ENCODE peak calls at places on chromosome 12, in five cellular contexts. One of them, this sample, is unnamed.

GRCh38 chr12:121530600-121531355 is 50.0 kb downstream of the KDM2B start:
- DNase-seq in heart left ventricle: peak
- DNase-seq in omental fat pad: peak
- DNase-seq in epithelial cell of prostate: peak
- DNase-seq in esophagus squamous epithelium: peak
- DNase-seq in this sample: peak

GRCh38 chr12:94795053-94795452 is 144.7 kb upstream of the TMCC3 start:
- DNase-seq in epithelial cell of prostate: no peak
- DNase-seq in esophagus squamous epithelium: no peak
- DNase-seq in heart left ventricle: no peak
- DNase-seq in omental fat pad: no peak
- DNase-seq in this sample: no peak

GRCh38 chr12:93468008-93468371 is 676 bp downstream of the MRPL42 start:
- DNase-seq in esophagus squamous epithelium: no peak
- DNase-seq in omental fat pad: no peak
- DNase-seq in epithelial cell of prostate: no peak
- DNase-seq in heart left ventricle: no peak
- DNase-seq in this sample: no peak

GRCh38 chr12:96068636-96069035 is 33.2 kb upstream of the LTA4H start:
- DNase-seq in epithelial cell of prostate: no peak
- DNase-seq in omental fat pad: no peak
- DNase-seq in heart left ventricle: no peak
- DNase-seq in esophagus squamous epithelium: no peak
- DNase-seq in this sample: no peak

GRCh38 chr12:69987453-69988102 is 162.6 kb downstream of the MYRFL start:
- DNase-seq in esophagus squamous epithelium: no peak
- DNase-seq in heart left ventricle: no peak
- DNase-seq in omental fat pad: peak
- DNase-seq in epithelial cell of prostate: peak
- DNase-seq in this sample: peak

GRCh38 chr12:89261982-89262381 is 90.3 kb downstream of the DUSP6 start:
- DNase-seq in epithelial cell of prostate: no peak
- DNase-seq in esophagus squamous epithelium: no peak
- DNase-seq in heart left ventricle: no peak
- DNase-seq in omental fat pad: no peak
- DNase-seq in this sample: no peak

GRCh38 chr12:94872007-94872653 is 131.4 kb downstream of the NDUFA12 start:
- DNase-seq in omental fat pad: no peak
- DNase-seq in epithelial cell of prostate: no peak
- DNase-seq in esophagus squamous epithelium: no peak
- DNase-seq in heart left ventricle: no peak
- DNase-seq in this sample: no peak

GRCh38 chr12:82279597-82279996 is 78.6 kb downstream of the CCDC59 start:
- DNase-seq in omental fat pad: no peak
- DNase-seq in esophagus squamous epithelium: no peak
- DNase-seq in heart left ventricle: no peak
- DNase-seq in epithelial cell of prostate: no peak
- DNase-seq in this sample: no peak

GRCh38 chr12:114631242-114631641 is 52.7 kb downstream of the TBX3 start:
- DNase-seq in omental fat pad: no peak
- DNase-seq in heart left ventricle: no peak
- DNase-seq in epithelial cell of prostate: no peak
- DNase-seq in esophagus squamous epithelium: no peak
- DNase-seq in this sample: no peak

GRCh38 chr12:51185171-51185717 is 12.3 kb upstream of the TFCP2 start:
- DNase-seq in esophagus squamous epithelium: no peak
- DNase-seq in omental fat pad: no peak
- DNase-seq in heart left ventricle: no peak
- DNase-seq in epithelial cell of prostate: no peak
- DNase-seq in this sample: no peak

GRCh38 chr12:91985002-91985767 is 160.5 kb downstream of the BTG1 start:
- DNase-seq in esophagus squamous epithelium: no peak
- DNase-seq in omental fat pad: no peak
- DNase-seq in epithelial cell of prostate: no peak
- DNase-seq in heart left ventricle: no peak
- DNase-seq in this sample: no peak

GRCh38 chr12:131641315-131641714 is 69.6 kb upstream of the SFSWAP start:
- DNase-seq in omental fat pad: no peak
- DNase-seq in epithelial cell of prostate: no peak
- DNase-seq in esophagus squamous epithelium: no peak
- DNase-seq in heart left ventricle: no peak
- DNase-seq in this sample: no peak

GRCh38 chr12:62915130-62915529 is 19.8 kb downstream of the PPM1H start:
- DNase-seq in epithelial cell of prostate: no peak
- DNase-seq in omental fat pad: no peak
- DNase-seq in heart left ventricle: no peak
- DNase-seq in esophagus squamous epithelium: no peak
- DNase-seq in this sample: no peak